ENCODE peak calls at places on chromosomes 2 and 18, in five cellular contexts. D, P, L, G and Z are unnamed samples.

GRCh38 chr2:60948926-60949579 is 67.7 kb downstream of the REL start:
- DNase-seq in D (no peak), P (no peak), L (peak), G (no peak), Z (no peak)

GRCh38 chr2:240900141-240900860 is 4.3 kb upstream of the MAB21L4 start:
- DNase-seq in D (no peak), P (peak), L (no peak), G (no peak), Z (no peak)

GRCh38 chr2:11389551-11390528 is 45.4 kb upstream of the ROCK2 start:
- DNase-seq in D (no peak), P (no peak), L (peak), G (no peak), Z (no peak)

GRCh38 chr2:238220892-238221521 is 17.5 kb upstream of the ILKAP start:
- DNase-seq in D (no peak), P (no peak), L (no peak), G (no peak), Z (peak)

GRCh38 chr18:63511285-63511684 is 30.9 kb upstream of the SERPINB12 start:
- DNase-seq in D (no peak), P (no peak), L (peak), G (no peak), Z (no peak)

GRCh38 chr2:86352137-86352931 is 14.9 kb upstream of the REEP1 start:
- DNase-seq in D (no peak), P (no peak), L (peak), G (no peak), Z (no peak)

GRCh38 chr2:96533292-96534073 is 3.1 kb upstream of the ARID5A start:
- DNase-seq in D (no peak), P (peak), L (no peak), G (no peak), Z (no peak)

GRCh38 chr2:240567872-240568677 is at the start of gene RNPEPL1:
- DNase-seq in D (peak), P (peak), L (peak), G (peak), Z (peak)

GRCh38 chr2:183807870-183808269 is 683.6 kb downstream of the NUP35 start:
- DNase-seq in D (no peak), P (no peak), L (no peak), G (no peak), Z (no peak)

GRCh38 chr18:62607302-62607701 is 84.5 kb downstream of the ZCCHC2 start:
- DNase-seq in D (no peak), P (no peak), L (peak), G (no peak), Z (no peak)

GRCh38 chr2:146986161-146986560 is 858.7 kb upstream of the ACVR2A start:
- DNase-seq in D (no peak), P (no peak), L (no peak), G (no peak), Z (peak)